ENCODE peak calls at places on chromosomes 4 and X, in nine cellular contexts. B, Q, G, T, P, H, E, J and R are unnamed samples. For H3K36me3, the result is how much of the 10 kb centered on the place peaks cover.

GRCh38 chr4:161991811-161992210 is 172.0 kb downstream of the FSTL5 start:
- DNase-seq in B (no peak), Q (no peak), G (no peak), T (no peak), P (no peak), H (no peak), E (no peak), J (no peak), R (no peak)

GRCh38 chrX:16711219-16712115 is 1.0 kb downstream of the CTPS2 start:
- DNase-seq in B (no peak), Q (no peak), G (no peak), T (no peak), P (no peak), H (peak), E (no peak), J (no peak), R (peak)

GRCh38 chr4:150224896-150225591 is 146.8 kb downstream of the DCLK2 start:
- DNase-seq in B (no peak), Q (peak), G (no peak), T (no peak), P (no peak), H (no peak), E (no peak), J (no peak), R (peak)

GRCh38 chrX:133697656-133698055 is 282.4 kb upstream of the GPC4 start:
- DNase-seq in B (no peak), Q (no peak), G (no peak), T (no peak), P (no peak), H (no peak), E (no peak), J (no peak), R (no peak)

GRCh38 chr4:143559757-143560147 is 46.2 kb downstream of the SMARCA5 start:
- DNase-seq in B (no peak), Q (no peak), G (no peak), T (no peak), P (no peak), H (peak), E (no peak), J (no peak), R (no peak)

GRCh38 chr4:42568610-42569207 is 88.2 kb downstream of the ATP8A1 start:
- DNase-seq in B (peak), Q (peak), G (peak), T (peak), P (no peak), H (peak), E (no peak), J (no peak), R (peak)

GRCh38 chrX:2385224-2385623 is 115.6 kb downstream of the DHRSX start:
- DNase-seq in B (no peak), Q (peak), G (peak), T (no peak), P (no peak), H (no peak), E (peak), J (no peak), R (no peak)

GRCh38 chr4:77308843-77309242 is 151.8 kb downstream of the CCNG2 start:
- DNase-seq in B (no peak), Q (peak), G (peak), T (no peak), P (no peak), H (no peak), E (no peak), J (no peak), R (peak)

GRCh38 chrX:17809984-17810383 is 51.1 kb downstream of the RAI2 start:
- DNase-seq in B (no peak), Q (no peak), G (no peak), T (no peak), P (no peak), H (no peak), E (no peak), J (no peak), R (no peak)

GRCh38 chr4:111943796-111944203 is 201.5 kb upstream of the FAM241A start:
- DNase-seq in B (peak), Q (peak), G (peak), T (peak), P (peak), H (no peak), E (no peak), J (no peak), R (peak)

GRCh38 chrX:10633722-10634121 is 13.3 kb upstream of the MID1 start:
- DNase-seq in B (peak), Q (peak), G (peak), T (no peak), P (no peak), H (peak), E (peak), J (peak), R (peak)

GRCh38 chr4:26782168-26782829 is 78.3 kb upstream of the STIM2 start:
- DNase-seq in B (no peak), Q (no peak), G (no peak), T (no peak), P (no peak), H (no peak), E (no peak), J (no peak), R (no peak)

GRCh38 chr4:185218312-185218711 is 8.9 kb downstream of the SNX25 start:
- DNase-seq in B (no peak), Q (no peak), G (no peak), T (no peak), P (no peak), H (no peak), E (no peak), J (no peak), R (no peak)

GRCh38 chrX:15299945-15300851 is 15.2 kb downstream of the ASB11 start:
- DNase-seq in B (no peak), Q (no peak), G (no peak), T (no peak), P (no peak), H (no peak), E (no peak), J (no peak), R (peak)

GRCh38 chrX:154727418-154728323 is 23.2 kb downstream of the GAB3 start:
- DNase-seq in B (peak), Q (peak), G (no peak), T (peak), P (no peak), H (peak), E (no peak), J (no peak), R (no peak)

GRCh38 chrX:106035064-106035463 is 3.5 kb downstream of the SERPINA7 start:
- DNase-seq in B (no peak), Q (no peak), G (peak), T (no peak), P (no peak), H (no peak), E (no peak), J (no peak), R (no peak)

GRCh38 chrX:102516314-102516936 is at the start of gene TMSB15A:
- DNase-seq in B (peak), Q (peak), G (no peak), T (peak), P (no peak), H (peak), E (no peak), J (no peak), R (peak)

GRCh38 chrX:25151749-25152148 is 136.0 kb upstream of the ARX start:
- DNase-seq in B (no peak), Q (no peak), G (no peak), T (no peak), P (no peak), H (no peak), E (no peak), J (no peak), R (no peak)

GRCh38 chr4:146235654-146236570 is 21.6 kb downstream of the REELD1 start:
- DNase-seq in B (peak), Q (no peak), G (no peak), T (no peak), P (no peak), H (no peak), E (no peak), J (no peak), R (no peak)

DNA sequence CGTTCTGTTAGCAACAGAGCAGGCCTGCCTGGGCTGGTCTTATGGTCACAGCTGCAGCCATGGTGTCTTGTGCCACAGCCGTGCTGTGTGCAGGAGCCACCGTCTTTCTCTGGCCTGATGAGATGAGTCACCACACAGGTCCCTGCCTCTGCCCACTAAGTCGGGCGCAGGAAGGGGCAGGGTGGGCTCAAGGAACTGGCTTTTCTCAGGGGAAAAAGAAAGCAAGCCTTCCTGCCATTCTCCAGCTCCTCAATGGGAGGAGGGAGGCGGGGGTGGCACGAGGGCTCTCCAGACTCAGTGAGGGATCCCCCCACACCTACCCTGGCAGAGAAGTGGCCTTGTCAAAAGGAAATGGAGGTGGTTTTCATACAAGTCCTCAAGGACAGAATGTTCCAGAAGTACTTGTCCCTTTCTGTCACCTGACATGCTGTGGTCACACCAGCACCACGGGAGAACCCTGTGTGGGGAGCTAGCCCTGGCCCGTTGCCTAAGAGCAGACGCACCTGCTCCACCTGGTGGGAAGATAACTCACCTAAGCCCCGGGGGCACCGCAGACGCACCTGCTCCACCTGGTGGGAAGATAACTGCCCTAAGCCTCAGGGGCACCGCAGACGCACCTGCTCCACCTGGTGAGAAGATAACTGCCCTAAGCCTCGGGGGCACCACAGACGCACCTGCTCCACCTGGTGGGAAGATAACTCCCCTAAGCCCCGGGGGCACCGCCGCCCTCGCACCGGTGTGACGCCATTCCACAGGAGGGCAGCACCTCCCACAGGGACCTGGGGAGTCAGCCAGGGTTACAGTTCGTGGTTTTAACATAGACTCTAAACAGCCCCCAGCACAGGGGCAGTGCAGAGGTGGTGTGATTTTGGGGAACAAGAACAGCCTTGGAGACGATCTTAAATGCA is 18.5 kb downstream of the UVSSA start:
- DNase-seq in B (no peak), Q (peak), G (no peak), T (no peak), P (no peak), H (peak), E (no peak), J (no peak), R (peak)
- H3K36me3 ChIP-seq in B (under half), Q (under half), G (under half), T (under half), P (under half), H (under half), E (under half), J (under half), R (under half)

DNA sequence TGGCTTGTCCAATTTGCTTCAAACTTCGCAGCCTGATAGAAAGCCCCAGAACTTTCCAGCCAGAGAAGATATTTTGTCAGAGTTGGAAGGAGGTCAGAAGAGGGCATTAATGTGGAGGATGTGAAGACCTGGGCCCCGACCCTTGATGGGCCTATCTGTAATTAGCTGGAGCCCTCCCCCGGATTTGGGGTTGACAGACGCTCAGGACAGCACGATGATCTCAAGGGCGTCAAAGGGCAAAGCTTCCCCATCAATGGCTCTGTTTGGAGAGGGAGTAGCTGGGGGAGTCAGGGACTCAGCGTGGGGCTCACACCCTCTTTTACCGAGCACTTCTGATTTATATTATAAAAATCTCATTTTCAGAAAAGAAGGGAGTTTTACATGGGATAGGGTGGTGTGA is 59.0 kb upstream of the PPP2R3B start:
- DNase-seq in B (no peak), Q (no peak), G (no peak), T (no peak), P (no peak), H (peak), E (no peak), J (no peak), R (peak)
- H3K4me3 ChIP-seq in B (no peak), Q (no peak), G (no peak), T (no peak), P (no peak), H (no peak), E (no peak), J (no peak), R (no peak)

GRCh38 chr4:153450545-153450917 is 15.6 kb upstream of the TMEM131L start:
- DNase-seq in B (no peak), Q (no peak), G (no peak), T (no peak), P (no peak), H (no peak), E (no peak), J (no peak), R (no peak)

GRCh38 chr4:153449338-153449737 is 16.8 kb upstream of the TMEM131L start:
- DNase-seq in B (no peak), Q (no peak), G (no peak), T (no peak), P (no peak), H (no peak), E (no peak), J (no peak), R (no peak)

GRCh38 chr4:153448003-153448731 is 18.0 kb upstream of the TMEM131L start:
- DNase-seq in B (no peak), Q (no peak), G (no peak), T (no peak), P (no peak), H (no peak), E (no peak), J (no peak), R (no peak)

GRCh38 chr4:153451931-153452660 is 14.1 kb upstream of the TMEM131L start:
- DNase-seq in B (no peak), Q (no peak), G (no peak), T (peak), P (no peak), H (no peak), E (no peak), J (no peak), R (peak)

DNA sequence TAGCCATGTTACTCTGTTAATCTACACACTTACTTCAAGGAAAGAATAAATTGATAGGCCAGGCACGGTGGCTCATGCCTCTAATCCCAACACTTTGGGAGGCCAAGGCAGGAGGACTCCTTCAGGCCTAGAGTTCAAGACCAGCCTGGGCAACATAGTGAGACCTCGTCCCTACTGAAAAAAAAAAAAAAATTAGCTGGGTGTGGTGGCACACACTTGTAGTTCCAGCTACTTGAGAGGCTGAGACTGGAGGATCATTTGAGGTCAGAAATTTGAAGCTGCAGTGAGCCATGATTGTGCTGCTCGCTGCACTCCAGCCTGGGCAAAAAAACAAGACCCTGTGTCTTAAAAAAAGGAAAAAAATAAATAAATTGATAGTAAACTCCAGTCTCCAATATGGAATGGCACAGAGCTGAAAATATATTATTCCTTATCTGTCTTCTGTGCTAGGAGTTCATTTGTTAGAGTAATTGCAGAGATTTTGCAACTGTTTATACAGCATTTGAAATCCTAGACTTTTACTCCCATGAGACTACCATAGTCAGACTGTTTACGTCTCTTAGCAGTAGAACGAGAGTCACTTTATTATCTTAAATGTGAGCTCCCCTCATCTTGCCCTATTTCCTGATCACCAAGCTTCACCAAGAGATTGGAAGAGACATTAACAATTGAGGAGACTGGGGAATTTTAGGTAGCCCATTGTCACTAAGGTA is 18.8 kb upstream of the TMEM131L start:
- DNase-seq in B (no peak), Q (no peak), G (no peak), T (no peak), P (no peak), H (no peak), E (no peak), J (no peak), R (no peak)
- H3K36me3 ChIP-seq in B (under half), Q (under half), G (under half), T (under half), P (under half), H (under half), E (under half), J (under half), R (under half)

GRCh38 chr4:6619466-6620255 is 20.8 kb upstream of the MRFAP1 start:
- DNase-seq in B (no peak), Q (no peak), G (no peak), T (no peak), P (no peak), H (peak), E (no peak), J (no peak), R (peak)

GRCh38 chr4:6620296-6620695 is 20.2 kb upstream of the MRFAP1 start:
- DNase-seq in B (no peak), Q (no peak), G (no peak), T (no peak), P (no peak), H (peak), E (no peak), J (no peak), R (peak)

GRCh38 chr4:6621556-6621927 is 18.9 kb upstream of the MRFAP1 start:
- DNase-seq in B (no peak), Q (no peak), G (no peak), T (no peak), P (no peak), H (peak), E (no peak), J (no peak), R (peak)

GRCh38 chr4:6622744-6623143 is 17.7 kb upstream of the MRFAP1 start:
- DNase-seq in B (no peak), Q (no peak), G (no peak), T (no peak), P (no peak), H (peak), E (no peak), J (no peak), R (peak)

GRCh38 chr4:6620891-6621555 is 19.5 kb upstream of the MRFAP1 start:
- DNase-seq in B (no peak), Q (no peak), G (no peak), T (no peak), P (no peak), H (peak), E (no peak), J (no peak), R (peak)
- H3K4me3 ChIP-seq in B (no peak), Q (no peak), G (no peak), T (no peak), P (no peak), H (no peak), E (no peak), J (no peak), R (no peak)

GRCh38 chr4:7844247-7844991 is 95.2 kb downstream of the AFAP1 start:
- DNase-seq in B (peak), Q (peak), G (peak), T (peak), P (no peak), H (peak), E (peak), J (no peak), R (peak)
- H3K36me3 ChIP-seq in B (under half), Q (under half), G (under half), T (under half), P (under half), H (under half), E (under half), J (under half), R (under half)

GRCh38 chr4:142311916-142312315 is 534.2 kb downstream of the INPP4B start:
- DNase-seq in B (no peak), Q (no peak), G (no peak), T (no peak), P (no peak), H (no peak), E (no peak), J (no peak), R (no peak)

GRCh38 chr4:142315999-142316398 is 530.1 kb downstream of the INPP4B start:
- DNase-seq in B (no peak), Q (no peak), G (no peak), T (no peak), P (no peak), H (no peak), E (no peak), J (no peak), R (no peak)

GRCh38 chr4:142314686-142315085 is 531.4 kb downstream of the INPP4B start:
- DNase-seq in B (no peak), Q (no peak), G (no peak), T (peak), P (no peak), H (no peak), E (no peak), J (no peak), R (no peak)

GRCh38 chr4:142312391-142312790 is 533.7 kb downstream of the INPP4B start:
- DNase-seq in B (no peak), Q (no peak), G (no peak), T (no peak), P (no peak), H (no peak), E (no peak), J (no peak), R (no peak)

DNA sequence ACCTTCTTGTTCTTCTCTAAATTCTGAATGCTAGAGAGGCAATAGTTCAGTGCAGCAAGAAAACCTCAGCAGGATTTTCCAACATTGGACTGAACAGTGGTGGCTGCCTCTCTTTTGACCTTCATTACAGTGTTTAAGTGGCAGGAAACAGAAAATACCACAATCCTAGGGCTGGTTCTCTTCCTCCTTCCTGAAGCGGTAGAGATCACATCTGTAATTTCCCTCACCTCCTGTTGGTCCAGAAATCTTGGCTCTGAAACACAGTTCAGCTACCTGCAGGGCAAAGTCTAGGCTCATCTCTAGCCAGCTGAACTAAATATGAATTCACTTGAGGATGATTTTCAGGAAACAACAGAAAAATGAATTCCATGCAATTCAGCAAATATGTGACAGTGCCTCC is 531.9 kb downstream of the INPP4B start:
- DNase-seq in B (no peak), Q (no peak), G (no peak), T (no peak), P (no peak), H (no peak), E (no peak), J (no peak), R (no peak)
- H3K4me3 ChIP-seq in B (no peak), Q (no peak), G (no peak), T (peak), P (no peak), H (no peak), E (no peak), J (no peak), R (no peak)

GRCh38 chrX:140715787-140716186 is 6.2 kb downstream of the LINC00632 start:
- DNase-seq in B (no peak), Q (no peak), G (no peak), T (no peak), P (no peak), H (no peak), E (no peak), J (no peak), R (no peak)
- H3K36me3 ChIP-seq in B (under half), Q (under half), G (under half), T (under half), P (under half), H (under half), E (under half), J (under half), R (under half)

GRCh38 chr4:38985363-38986065 is 46.7 kb downstream of the TMEM156 start:
- DNase-seq in B (no peak), Q (no peak), G (no peak), T (no peak), P (no peak), H (no peak), E (no peak), J (no peak), R (no peak)
- H3K4me3 ChIP-seq in B (no peak), Q (no peak), G (no peak), T (no peak), P (no peak), H (no peak), E (no peak), J (no peak), R (no peak)

GRCh38 chr4:53374777-53375258 is 2.6 kb upstream of the FIP1L1 start:
- DNase-seq in B (no peak), Q (no peak), G (no peak), T (no peak), P (no peak), H (no peak), E (no peak), J (no peak), R (no peak)

GRCh38 chr4:53377319-53378170 is at the start of gene FIP1L1:
- DNase-seq in B (peak), Q (peak), G (peak), T (peak), P (peak), H (peak), E (peak), J (peak), R (peak)

GRCh38 chr4:53376900-53377299 is 541 bp upstream of the FIP1L1 start:
- DNase-seq in B (no peak), Q (no peak), G (no peak), T (no peak), P (no peak), H (no peak), E (no peak), J (no peak), R (no peak)

GRCh38 chr4:53378171-53378482 is 686 bp downstream of the FIP1L1 start:
- DNase-seq in B (no peak), Q (no peak), G (no peak), T (no peak), P (no peak), H (no peak), E (no peak), J (no peak), R (no peak)

GRCh38 chr4:53380221-53380620 is 2.8 kb downstream of the FIP1L1 start:
- DNase-seq in B (no peak), Q (no peak), G (no peak), T (no peak), P (no peak), H (no peak), E (no peak), J (no peak), R (no peak)
- H3K36me3 ChIP-seq in B (under half), Q (under half), G (under half), T (under half), P (under half), H (under half), E (under half), J (under half), R (under half)